ENCODE peak calls at places on chromosomes 13 and 19, in seven cellular contexts. N, A, X, S, K, T and V are unnamed samples.

GRCh38 chr19:9494096-9494495 is 4.3 kb downstream of the ZNF560 start:
- DNase-seq in X (no peak), N (no peak), K (no peak), T (no peak), A (no peak), S (no peak), V (no peak)

GRCh38 chr13:36332986-36333385 is 13.2 kb downstream of the SPART start:
- DNase-seq in S (no peak), A (no peak), T (no peak), N (no peak), K (no peak), X (no peak), V (no peak)

GRCh38 chr13:26423634-26424033 is 133.8 kb upstream of the WASF3 start:
- DNase-seq in S (no peak), X (no peak), A (no peak), K (no peak), T (no peak), N (peak), V (no peak)

GRCh38 chr13:27821566-27821965 is 29.3 kb downstream of the GSX1 start:
- DNase-seq in X (no peak), T (no peak), S (no peak), K (no peak), N (no peak), A (peak), V (no peak)

GRCh38 chr19:22634450-22634827 is 315 bp downstream of the ZNF492 start:
- DNase-seq in S (no peak), N (peak), K (no peak), T (no peak), X (no peak), A (no peak), V (no peak)

GRCh38 chr19:44548736-44549135 is 19.3 kb upstream of the CEACAM20 start:
- DNase-seq in N (no peak), K (no peak), T (no peak), A (no peak), S (no peak), X (no peak), V (no peak)

GRCh38 chr13:113113846-113114271 is 8.3 kb downstream of the F7 start:
- DNase-seq in S (no peak), T (no peak), K (no peak), N (no peak), X (no peak), A (no peak), V (no peak)

GRCh38 chr13:46296920-46297319 is 85.2 kb downstream of the LRRC63 start:
- DNase-seq in T (peak), K (peak), S (no peak), X (no peak), A (no peak), N (no peak), V (no peak)

GRCh38 chr13:26664286-26664685 is 96.3 kb downstream of the GPR12 start:
- DNase-seq in K (no peak), X (no peak), A (no peak), N (no peak), T (no peak), S (no peak), V (no peak)

GRCh38 chr13:21435710-21436151 is 23.4 kb downstream of the ZDHHC20 start:
- DNase-seq in A (no peak), S (peak), K (peak), X (no peak), N (no peak), T (peak), V (peak)

GRCh38 chr13:52738719-52739467 is 727 bp downstream of the CNMD start:
- DNase-seq in K (no peak), T (peak), N (no peak), X (no peak), S (no peak), A (no peak), V (no peak)

GRCh38 chr19:46428278-46429141 is at the start of gene PNMA8C:
- DNase-seq in K (no peak), N (peak), X (no peak), A (no peak), T (peak), S (no peak), V (no peak)

GRCh38 chr13:35704331-35704730 is 227.8 kb upstream of the MAB21L1 start:
- DNase-seq in N (no peak), A (no peak), T (no peak), X (no peak), S (no peak), K (no peak), V (no peak)

GRCh38 chr13:34303346-34303745 is 485.4 kb downstream of the RFC3 start:
- DNase-seq in S (no peak), X (no peak), T (no peak), K (no peak), A (no peak), N (no peak), V (no peak)

GRCh38 chr13:29914591-29914990 is 64.2 kb upstream of the UBL3 start:
- DNase-seq in X (no peak), A (no peak), T (no peak), K (no peak), S (no peak), N (no peak), V (no peak)

GRCh38 chr13:19836472-19836871 is 27.0 kb downstream of the ZMYM5 start:
- DNase-seq in S (no peak), X (no peak), A (no peak), K (no peak), N (no peak), T (no peak), V (no peak)

GRCh38 chr19:3285647-3286176 is 61.3 kb downstream of the CELF5 start:
- DNase-seq in S (peak), K (no peak), A (peak), X (no peak), T (peak), N (peak), V (no peak)

GRCh38 chr13:43444085-43444484 is 342.7 kb downstream of the ENOX1 start:
- DNase-seq in K (no peak), A (no peak), T (no peak), N (no peak), S (no peak), X (no peak), V (no peak)

GRCh38 chr19:37914908-37915307 is 7.9 kb downstream of the SIPA1L3 start:
- DNase-seq in T (no peak), S (no peak), X (no peak), K (no peak), N (no peak), A (no peak), V (peak)

GRCh38 chr19:8396563-8397203 is 6.5 kb downstream of the RAB11B start:
- DNase-seq in A (peak), N (peak), S (peak), K (no peak), X (no peak), T (peak), V (peak)

GRCh38 chr19:2803486-2804155 is 16.0 kb upstream of the ZNF554 start:
- DNase-seq in T (no peak), N (peak), X (no peak), K (no peak), S (no peak), A (no peak), V (no peak)

GRCh38 chr19:40718774-40719391 is 2.0 kb downstream of the ITPKC start:
- DNase-seq in T (peak), S (peak), N (no peak), X (no peak), K (peak), A (no peak), V (peak)

GRCh38 chr19:4717191-4717965 is 6.3 kb downstream of the DPP9 start:
- DNase-seq in T (no peak), X (no peak), K (no peak), N (peak), S (peak), A (no peak), V (no peak)

GRCh38 chr19:34598217-34599155 is 78.5 kb downstream of the SCGB2B2 start:
- DNase-seq in T (no peak), K (no peak), N (no peak), S (no peak), A (no peak), X (no peak), V (no peak)

GRCh38 chr13:91097269-91097668 is 250.2 kb upstream of the MIR17HG start:
- DNase-seq in N (no peak), K (no peak), A (no peak), X (no peak), T (no peak), S (no peak), V (no peak)

GRCh38 chr13:91105270-91105669 is 242.2 kb upstream of the MIR17HG start:
- DNase-seq in K (no peak), S (no peak), T (no peak), N (no peak), X (no peak), A (no peak), V (no peak)

GRCh38 chr13:91099877-91100276 is 247.6 kb upstream of the MIR17HG start:
- DNase-seq in N (no peak), A (no peak), T (no peak), S (no peak), K (no peak), X (no peak), V (no peak)

GRCh38 chr13:91100944-91101343 is 246.5 kb upstream of the MIR17HG start:
- DNase-seq in A (no peak), N (no peak), S (no peak), T (no peak), X (no peak), K (no peak), V (no peak)

DNA sequence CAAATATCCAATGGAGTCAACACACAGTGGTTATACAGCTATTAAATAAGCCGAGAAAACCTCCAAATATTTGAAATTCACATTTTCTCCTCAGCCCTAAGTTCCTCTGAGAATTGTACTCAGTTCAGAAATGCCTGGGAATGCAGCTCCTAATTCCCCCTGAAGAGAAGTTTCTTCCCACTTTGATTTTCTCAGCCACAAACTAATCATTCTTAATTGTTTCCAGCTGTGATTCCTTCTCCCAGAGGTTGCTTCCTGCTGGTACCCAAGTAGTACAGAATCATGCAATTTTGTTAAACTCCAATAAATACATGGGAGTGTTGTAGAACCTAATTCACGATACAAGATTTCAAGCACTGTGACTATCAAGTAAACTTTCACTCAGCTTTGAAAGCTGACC is 246.1 kb upstream of the MIR17HG start:
- DNase-seq in T (no peak), S (no peak), N (peak), K (no peak), X (no peak), A (no peak), V (no peak)
- TF ChIP-seq YY1 in T (no peak), S (no peak), N (no peak), K (no peak), X (no peak), A (no peak), V (no peak)

GRCh38 chr19:55161571-55162322 is 4.2 kb upstream of the TNNI3 start:
- DNase-seq in X (no peak), A (no peak), T (no peak), K (no peak), S (no peak), N (no peak), V (no peak)

GRCh38 chr19:55166530-55167268 is at the start of gene DNAAF3:
- DNase-seq in A (peak), N (peak), T (peak), S (peak), X (no peak), K (peak), V (peak)

GRCh38 chr19:55169136-55169535 is 2.7 kb upstream of the DNAAF3 start:
- DNase-seq in X (no peak), T (no peak), A (no peak), K (no peak), S (no peak), N (no peak), V (no peak)

GRCh38 chr19:55160986-55161365 is 3.4 kb upstream of the TNNI3 start:
- DNase-seq in A (no peak), K (no peak), N (no peak), T (no peak), S (no peak), X (no peak), V (no peak)

GRCh38 chr19:55165952-55166529 is 372 bp downstream of the DNAAF3 start:
- DNase-seq in T (peak), K (peak), N (peak), S (peak), X (no peak), A (peak), V (no peak)
- TF ChIP-seq YY1 in T (no peak), K (peak), N (no peak), S (peak), X (peak), A (no peak), V (no peak)

DNA sequence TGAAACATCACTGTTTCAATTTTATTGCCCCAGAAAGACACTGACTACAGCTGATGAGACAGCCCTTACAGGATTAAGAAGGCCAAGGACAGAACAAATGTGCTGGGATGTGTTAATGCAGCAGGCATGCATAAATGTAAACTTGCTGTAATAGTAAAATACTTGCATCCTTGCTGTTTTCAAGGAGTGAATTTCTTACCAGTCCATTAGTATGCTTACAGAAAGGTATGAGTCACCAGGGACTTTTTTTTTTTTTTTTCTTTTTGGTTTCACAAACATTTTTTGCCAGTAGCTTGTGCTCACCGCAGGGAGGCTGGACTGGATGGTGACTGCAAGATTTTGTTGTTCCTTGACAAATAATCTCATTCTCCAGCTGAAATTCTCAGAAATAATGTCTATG is 55.1 kb downstream of the GPR180 start:
- DNase-seq in S (no peak), X (no peak), A (no peak), T (peak), K (no peak), N (no peak), V (peak)
- TF ChIP-seq YY1 in S (no peak), X (no peak), A (no peak), T (no peak), K (no peak), N (no peak), V (no peak)

GRCh38 chr13:63184693-63185092 is 1769.0 kb upstream of the PCDH20 start:
- DNase-seq in N (no peak), A (peak), X (peak), T (no peak), K (peak), S (peak), V (no peak)
- TF ChIP-seq YY1 in N (no peak), A (no peak), X (no peak), T (no peak), K (no peak), S (no peak), V (no peak)

DNA sequence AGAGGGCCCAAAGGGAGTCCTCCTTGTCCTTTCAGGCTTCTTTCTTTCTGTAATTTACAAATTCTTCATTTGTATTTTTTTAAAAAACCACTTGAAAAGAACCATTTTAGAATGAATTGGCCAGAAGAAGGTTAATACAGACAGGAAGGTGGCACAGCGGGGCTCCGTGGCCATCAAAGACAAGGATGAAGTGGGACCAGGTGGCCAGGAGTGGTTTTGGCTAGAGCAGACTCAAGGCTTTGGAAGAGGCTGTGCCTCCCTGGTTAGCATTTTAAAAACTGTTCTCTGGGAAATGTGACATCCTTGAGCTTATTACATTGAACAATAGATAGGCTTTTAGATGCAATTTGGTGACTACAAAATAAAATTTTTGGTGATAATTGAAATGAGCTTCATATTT is 48.4 kb downstream of the ATP8A2 start:
- DNase-seq in N (no peak), T (no peak), A (no peak), K (no peak), X (no peak), S (no peak), V (no peak)
- TF ChIP-seq YY1 in N (no peak), T (no peak), A (no peak), K (no peak), X (no peak), S (no peak), V (no peak)

GRCh38 chr13:99704390-99704789 is 203.1 kb downstream of the TM9SF2 start:
- DNase-seq in A (no peak), K (no peak), N (no peak), T (no peak), S (no peak), X (no peak), V (no peak)
- TF ChIP-seq YY1 in A (no peak), K (no peak), N (no peak), T (no peak), S (no peak), X (no peak), V (no peak)

GRCh38 chr13:98897706-98898105 is 80.2 kb downstream of the DOCK9 start:
- DNase-seq in N (no peak), T (no peak), A (no peak), S (no peak), X (no peak), K (no peak), V (no peak)

GRCh38 chr13:98892821-98893220 is 85.0 kb downstream of the DOCK9 start:
- DNase-seq in T (no peak), X (no peak), K (no peak), A (no peak), N (no peak), S (no peak), V (no peak)

GRCh38 chr13:98893361-98893760 is 84.5 kb downstream of the DOCK9 start:
- DNase-seq in K (no peak), S (no peak), A (no peak), X (no peak), N (no peak), T (no peak), V (no peak)

GRCh38 chr13:98896868-98897144 is 81.1 kb downstream of the DOCK9 start:
- DNase-seq in T (no peak), A (no peak), N (no peak), K (no peak), X (no peak), S (no peak), V (no peak)

DNA sequence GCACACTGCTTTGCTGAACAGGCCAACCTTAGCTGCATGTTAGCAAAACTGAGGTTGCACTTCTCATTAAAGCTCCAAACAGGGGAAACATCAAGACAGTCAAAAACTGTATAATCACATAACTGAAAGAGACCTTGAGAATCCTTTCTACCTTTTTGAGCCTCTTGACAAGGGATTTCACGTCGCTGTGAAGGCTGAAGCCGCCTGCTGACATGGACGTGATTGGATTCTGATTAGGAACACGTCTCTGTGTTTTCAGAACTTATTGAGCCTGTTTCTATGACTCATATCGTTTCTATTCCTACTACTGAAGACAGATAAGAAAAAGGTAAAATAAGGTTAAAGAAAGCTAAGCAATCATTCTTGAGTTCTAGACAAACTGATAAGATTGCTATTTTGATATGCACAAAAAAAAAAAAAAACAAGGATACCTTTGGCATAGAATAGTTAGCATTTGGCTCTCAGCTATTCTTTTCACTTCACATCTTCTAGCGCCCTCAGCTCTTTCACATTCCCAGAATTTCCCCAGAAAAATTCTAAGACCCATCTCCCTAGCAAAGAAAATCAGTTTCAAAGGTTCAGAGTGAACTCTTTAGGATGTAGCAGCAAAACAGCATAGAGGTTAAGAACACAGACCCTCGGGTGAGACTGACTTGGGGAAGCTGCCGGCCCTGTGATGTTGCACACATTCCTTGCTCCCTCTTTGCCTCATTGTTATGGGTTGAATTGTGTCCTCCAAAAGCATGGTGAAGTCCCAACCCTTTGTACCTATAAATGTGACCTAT is 81.6 kb downstream of the DOCK9 start:
- DNase-seq in A (no peak), S (no peak), N (no peak), X (no peak), K (no peak), T (no peak), V (no peak)
- TF ChIP-seq YY1 in A (no peak), S (no peak), N (no peak), X (no peak), K (no peak), T (no peak), V (no peak)

GRCh38 chr13:93080587-93080986 is 146.0 kb upstream of the GPC6 start:
- DNase-seq in N (no peak), S (no peak), T (no peak), X (no peak), K (no peak), A (no peak), V (no peak)
- TF ChIP-seq YY1 in N (no peak), S (no peak), T (no peak), X (no peak), K (no peak), A (no peak), V (no peak)

GRCh38 chr13:73429691-73430090 is 370.9 kb downstream of the KLF5 start:
- DNase-seq in T (no peak), N (no peak), X (no peak), K (peak), A (no peak), S (no peak), V (no peak)

GRCh38 chr13:73422973-73423372 is 364.2 kb downstream of the KLF5 start:
- DNase-seq in K (no peak), S (no peak), X (no peak), T (no peak), N (no peak), A (no peak), V (no peak)

GRCh38 chr13:73433893-73434292 is 375.1 kb downstream of the KLF5 start:
- DNase-seq in K (no peak), S (no peak), X (no peak), N (no peak), T (no peak), A (no peak), V (no peak)

GRCh38 chr13:73428706-73429105 is 369.9 kb downstream of the KLF5 start:
- DNase-seq in K (no peak), N (no peak), T (no peak), S (no peak), A (no peak), X (no peak), V (no peak)

GRCh38 chr13:73428137-73428536 is 369.3 kb downstream of the KLF5 start:
- DNase-seq in X (no peak), K (peak), A (no peak), N (no peak), S (no peak), T (no peak), V (no peak)
- TF ChIP-seq YY1 in X (no peak), K (no peak), A (no peak), N (no peak), S (no peak), T (no peak), V (no peak)

GRCh38 chr19:6109947-6110346 is 353 bp downstream of the RFX2 start:
- DNase-seq in K (no peak), X (no peak), T (no peak), N (no peak), A (no peak), S (no peak), V (no peak)
- TF ChIP-seq YY1 in K (no peak), X (no peak), T (no peak), N (no peak), A (no peak), S (no peak), V (no peak)